ENCODE peak calls at places on chromosome 5, in six cellular contexts. E is HEK293T, P is AG04449, C is IMR-90, J is NCI-H146, I is epithelial cell of esophagus. M is an unnamed sample.
A peak's percentile ranks its signal among the peaks of the same experiment; 100 is the strongest.

GRCh38 chr5:113039229-113039628 is 62.6 kb downstream of the DCP2 start:
- DNase-seq in E (no peak), P (no peak), C (no peak), J (peak; percentile 58), I (peak; percentile 60), M (no peak)

GRCh38 chr5:168798065-168799023 is 219.2 kb upstream of the PANK3 start:
- DNase-seq in E (no peak), P (no peak), C (no peak), J (no peak), I (peak; percentile 11), M (no peak)

GRCh38 chr5:151195622-151196021 is 28.3 kb downstream of the CCDC69 start:
- DNase-seq in E (no peak), P (no peak), C (no peak), J (no peak), I (no peak), M (no peak)

GRCh38 chr5:181052526-181052927 is 12.5 kb downstream of the BTNL9 start:
- DNase-seq in E (no peak), P (no peak), C (no peak), J (no peak), I (peak; percentile 10), M (no peak)

GRCh38 chr5:179119415-179120170 is 59.4 kb downstream of the ZNF354C start:
- DNase-seq in E (no peak), P (no peak), C (no peak), J (no peak), I (no peak), M (no peak)

GRCh38 chr5:154355141-154355611 is 90.6 kb upstream of the SAP30L start:
- DNase-seq in E (no peak), P (no peak), C (no peak), J (no peak), I (no peak), M (no peak)

GRCh38 chr5:173281910-173282309 is 46.3 kb downstream of the STC2 start:
- DNase-seq in E (peak; percentile 76), P (no peak), C (peak; percentile 21), J (peak; percentile 39), I (peak; percentile 19), M (no peak)

GRCh38 chr5:111129938-111130337 is 37.8 kb downstream of the WDR36 start:
- DNase-seq in E (no peak), P (peak; percentile 14), C (peak; percentile 60), J (no peak), I (no peak), M (no peak)

GRCh38 chr5:161676109-161676508 is 9.4 kb upstream of the GABRA6 start:
- DNase-seq in E (peak; percentile 15), P (no peak), C (no peak), J (no peak), I (peak; percentile 19), M (no peak)

GRCh38 chr5:66689522-66690220 is 93.5 kb downstream of the MAST4 start:
- DNase-seq in E (no peak), P (no peak), C (no peak), J (no peak), I (peak; percentile 8), M (no peak)

GRCh38 chr5:11126844-11127243 is 365.8 kb upstream of the DAP start:
- DNase-seq in E (no peak), P (no peak), C (no peak), J (no peak), I (no peak), M (no peak)

GRCh38 chr5:180692426-180692825 is 43.0 kb upstream of the FLT4 start:
- DNase-seq in E (no peak), P (no peak), C (no peak), J (no peak), I (no peak), M (no peak)

GRCh38 chr5:177402271-177403043 is 2.0 kb upstream of the PFN3 start:
- DNase-seq in E (peak; percentile 91), P (no peak), C (peak; percentile 54), J (peak; percentile 84), I (peak; percentile 91), M (peak; percentile 43)

GRCh38 chr5:141559481-141559880 is 59.3 kb downstream of the DIAPH1 start:
- DNase-seq in E (no peak), P (peak; percentile 45), C (peak; percentile 73), J (no peak), I (peak; percentile 96), M (no peak)

GRCh38 chr5:71455427-71456361 is at the start of gene BDP1:
- DNase-seq in E (peak; percentile 90), P (peak; percentile 42), C (peak; percentile 93), J (peak; percentile 93), I (peak; percentile 97), M (peak; percentile 98)

GRCh38 chr5:173764321-173765029 is 123.7 kb upstream of the CPEB4 start:
- DNase-seq in E (peak; percentile 74), P (peak; percentile 78), C (peak; percentile 96), J (peak; percentile 23), I (peak; percentile 94), M (no peak)

GRCh38 chr5:43772601-43773031 is 169.6 kb downstream of the NNT start:
- DNase-seq in E (no peak), P (no peak), C (peak; percentile 73), J (no peak), I (peak; percentile 87), M (no peak)

GRCh38 chr5:149388498-149389190 is 9.6 kb upstream of the IL17B start:
- DNase-seq in E (no peak), P (no peak), C (no peak), J (no peak), I (no peak), M (no peak)

GRCh38 chr5:158406884-158407790 is 548.2 kb upstream of the CLINT1 start:
- DNase-seq in E (no peak), P (peak; percentile 41), C (peak; percentile 74), J (no peak), I (peak; percentile 87), M (no peak)

GRCh38 chr5:141094481-141095262 is at the start of gene PCDHB2:
- DNase-seq in E (peak; percentile 35), P (no peak), C (peak; percentile 14), J (peak; percentile 90), I (peak; percentile 23), M (no peak)

GRCh38 chr5:36357391-36357790 is 55.7 kb upstream of the RANBP3L start:
- DNase-seq in E (no peak), P (peak; percentile 80), C (peak; percentile 63), J (no peak), I (no peak), M (no peak)

GRCh38 chr5:170307575-170308465 is 10.2 kb upstream of the LCP2 start:
- DNase-seq in E (no peak), P (no peak), C (peak; percentile 63), J (peak; percentile 0), I (peak; percentile 86), M (no peak)

GRCh38 chr5:1516615-1517601 is 6.9 kb downstream of the LPCAT1 start:
- DNase-seq in E (no peak), P (peak; percentile 34), C (peak; percentile 93), J (no peak), I (peak; percentile 60), M (no peak)

GRCh38 chr5:12691330-12691729 is 787.1 kb upstream of the CTNND2 start:
- DNase-seq in E (no peak), P (no peak), C (no peak), J (no peak), I (peak; percentile 37), M (no peak)

GRCh38 chr5:174453690-174454089 is 270.7 kb upstream of the MSX2 start:
- DNase-seq in E (no peak), P (no peak), C (no peak), J (no peak), I (no peak), M (no peak)